ENCODE peak calls at places on chromosomes 4 and X, in nine cellular contexts. O is nephron progenitor cell, I is GM04504, X is cardiac muscle cell, C is SK-N-DZ, J is breast epithelium, Z is AG09309, V is SK-N-SH, T is HEK293T. F is an unnamed sample.

GRCh38 chr4:95106408-95106928 is 348.7 kb downstream of the BMPR1B start:
- DNase-seq in O (no peak), I (no peak), X (no peak), C (no peak), J (no peak), Z (no peak), V (no peak), T (no peak), F (no peak)

GRCh38 chr4:181951265-181951664 is 291.9 kb upstream of the TENM3 start:
- DNase-seq in O (no peak), I (no peak), X (no peak), C (no peak), J (no peak), Z (no peak), V (no peak), T (no peak), F (no peak)

GRCh38 chr4:152586668-152587067 is 50.8 kb upstream of the FBXW7 start:
- DNase-seq in O (no peak), I (no peak), X (no peak), C (no peak), J (no peak), Z (no peak), V (no peak), T (no peak), F (no peak)

GRCh38 chrX:31227250-31227649 is 155.4 kb upstream of the FTHL17 start:
- DNase-seq in O (no peak), I (no peak), X (no peak), C (no peak), J (no peak), Z (peak), V (no peak), T (no peak), F (no peak)

GRCh38 chrX:105845661-105846060 is 23.3 kb downstream of the NRK start:
- DNase-seq in O (no peak), I (no peak), X (no peak), C (no peak), J (no peak), Z (no peak), V (no peak), T (no peak), F (no peak)

GRCh38 chr4:84878090-84878489 is 88.4 kb downstream of the WDFY3 start:
- DNase-seq in O (no peak), I (peak), X (peak), C (no peak), J (no peak), Z (peak), V (no peak), T (no peak), F (no peak)

GRCh38 chr4:25654971-25655963 is at the start of gene SLC34A2:
- DNase-seq in O (peak), I (no peak), X (peak), C (no peak), J (no peak), Z (no peak), V (peak), T (no peak), F (no peak)

GRCh38 chrX:46587158-46587557 is 13.6 kb downstream of the CHST7 start:
- DNase-seq in O (no peak), I (no peak), X (peak), C (no peak), J (no peak), Z (no peak), V (no peak), T (no peak), F (no peak)

GRCh38 chr4:1403591-1404572 is 2.4 kb downstream of the NKX1-1 start:
- DNase-seq in O (peak), I (no peak), X (no peak), C (no peak), J (peak), Z (no peak), V (peak), T (no peak), F (no peak)

GRCh38 chr4:87529187-87529586 is at the start of gene SPARCL1:
- DNase-seq in O (no peak), I (no peak), X (peak), C (no peak), J (no peak), Z (no peak), V (no peak), T (no peak), F (no peak)

GRCh38 chrX:1925053-1925481 is 310.2 kb downstream of the ASMT start:
- DNase-seq in O (no peak), I (no peak), X (no peak), C (no peak), J (no peak), Z (no peak), V (no peak), T (no peak), F (no peak)

GRCh38 chr4:8665406-8666360 is 73.1 kb downstream of the CPZ start:
- DNase-seq in O (no peak), I (no peak), X (no peak), C (no peak), J (no peak), Z (no peak), V (no peak), T (no peak), F (no peak)

GRCh38 chr4:116122131-116122530 is 963.2 kb downstream of the TRAM1L1 start:
- DNase-seq in O (no peak), I (no peak), X (no peak), C (no peak), J (no peak), Z (no peak), V (no peak), T (no peak), F (no peak)

GRCh38 chr4:25020240-25020639 is 10.5 kb downstream of the LGI2 start:
- DNase-seq in O (no peak), I (peak), X (peak), C (no peak), J (no peak), Z (peak), V (no peak), T (no peak), F (no peak)

GRCh38 chr4:73662709-73663546 is 42.7 kb upstream of the RASSF6 start:
- DNase-seq in O (no peak), I (no peak), X (peak), C (peak), J (no peak), Z (peak), V (no peak), T (peak), F (no peak)

GRCh38 chrX:70234355-70234754 is at the start of gene AWAT1:
- DNase-seq in O (no peak), I (no peak), X (no peak), C (no peak), J (no peak), Z (no peak), V (no peak), T (no peak), F (no peak)

GRCh38 chrX:154549766-154550165 is 2.3 kb downstream of the IKBKG start:
- DNase-seq in O (no peak), I (no peak), X (no peak), C (no peak), J (no peak), Z (no peak), V (no peak), T (no peak), F (no peak)

GRCh38 chr4:152220201-152220666 is 315.7 kb downstream of the FBXW7 start:
- DNase-seq in O (no peak), I (peak), X (no peak), C (no peak), J (no peak), Z (peak), V (no peak), T (no peak), F (no peak)

GRCh38 chr4:13990596-13991589 is 363.4 kb upstream of the BOD1L1 start:
- DNase-seq in O (peak), I (no peak), X (peak), C (peak), J (no peak), Z (no peak), V (peak), T (no peak), F (no peak)